ENCODE peak calls at places on chromosomes 2 and 18, in five cellular contexts. R is EH; O is cerebellum; F is frontal cortex; M is effector memory CD4-positive, alpha-beta T cell. X is an unnamed sample.

GRCh38 chr18:48328473-48329205 is 80.5 kb downstream of the ZBTB7C start:
- DNase-seq in R (peak), O (no peak), F (no peak), M (no peak), X (no peak)

GRCh38 chr18:35106845-35107148 is 65.6 kb downstream of the MAPRE2 start:
- DNase-seq in R (no peak), O (no peak), F (no peak), M (no peak), X (no peak)

GRCh38 chr2:165863816-165864221 is 69.8 kb upstream of the GALNT3 start:
- DNase-seq in R (no peak), O (peak), F (peak), M (no peak), X (peak)

GRCh38 chr2:9844036-9844483 is 786 bp downstream of the TAF1B start:
- DNase-seq in R (peak), O (no peak), F (no peak), M (no peak), X (no peak)

GRCh38 chr18:79393181-79393598 is 2.5 kb upstream of the NFATC1 start:
- DNase-seq in R (no peak), O (no peak), F (no peak), M (no peak), X (no peak)

GRCh38 chr2:44433841-44434240 is 72.1 kb downstream of the CAMKMT start:
- DNase-seq in R (no peak), O (no peak), F (no peak), M (no peak), X (no peak)

GRCh38 chr2:130327703-130328527 is 14.8 kb upstream of the IMP4 start:
- DNase-seq in R (peak), O (no peak), F (no peak), M (no peak), X (no peak)

GRCh38 chr2:229141626-229142025 is 129.5 kb downstream of the PID1 start:
- DNase-seq in R (peak), O (no peak), F (no peak), M (no peak), X (no peak)